ENCODE peak calls at places on chromosomes 12 and 14, in seven cellular contexts. N is psoas muscle; L is stomach; D is adrenal gland; U is AG09309; B is Jurkat, Clone E6-1; S is AG04450. M is an unnamed sample.
A peak's percentile ranks its signal among the peaks of the same experiment; 100 is the strongest.

GRCh38 chr14:31239673-31240072 is 32.1 kb upstream of the HECTD1 start:
- DNase-seq in N (no peak), L (no peak), D (no peak), U (no peak), B (no peak), S (no peak), M (no peak)

GRCh38 chr12:93078092-93078491 is 149.0 kb upstream of the EEA1 start:
- DNase-seq in N (no peak), L (no peak), D (no peak), U (no peak), B (no peak), S (no peak), M (no peak)

GRCh38 chr12:2531371-2531770 is 263.4 kb upstream of the FKBP4 start:
- DNase-seq in N (no peak), L (no peak), D (no peak), U (no peak), B (no peak), S (no peak), M (no peak)

GRCh38 chr12:131250028-131250950 is 296.6 kb downstream of the ADGRD1 start:
- DNase-seq in N (peak; percentile 56), L (no peak), D (no peak), U (no peak), B (no peak), S (no peak), M (no peak)

GRCh38 chr14:21136024-21136423 is 19.8 kb downstream of the OR5AU1 start:
- DNase-seq in N (no peak), L (no peak), D (no peak), U (no peak), B (peak; percentile 20), S (no peak), M (no peak)

GRCh38 chr12:43883748-43884147 is 47.9 kb downstream of the TMEM117 start:
- DNase-seq in N (no peak), L (no peak), D (no peak), U (peak; percentile 8), B (no peak), S (no peak), M (no peak)

GRCh38 chr12:20946732-20947131 is 136.2 kb downstream of the SLCO1B3 start:
- DNase-seq in N (no peak), L (no peak), D (peak; percentile 32), U (no peak), B (peak; percentile 28), S (no peak), M (no peak)

GRCh38 chr14:52797653-52798052 is 6.2 kb upstream of the GNPNAT1 start:
- DNase-seq in N (no peak), L (no peak), D (no peak), U (no peak), B (no peak), S (no peak), M (no peak)

GRCh38 chr12:3252416-3252815 is 175.2 kb downstream of the TSPAN9 start:
- DNase-seq in N (peak; percentile 89), L (peak; percentile 56), D (peak; percentile 54), U (no peak), B (no peak), S (peak; percentile 65), M (no peak)

GRCh38 chr14:102799684-102800562 is 22.7 kb downstream of the TRAF3 start:
- DNase-seq in N (no peak), L (no peak), D (no peak), U (peak; percentile 92), B (no peak), S (peak; percentile 73), M (peak; percentile 70)

GRCh38 chr12:56358836-56359532 is 923 bp downstream of the STAT2 start:
- DNase-seq in N (no peak), L (no peak), D (no peak), U (peak; percentile 62), B (no peak), S (peak; percentile 71), M (peak; percentile 66)

GRCh38 chr12:114853003-114853529 is 169.1 kb upstream of the TBX3 start:
- DNase-seq in N (no peak), L (no peak), D (no peak), U (no peak), B (no peak), S (no peak), M (peak; percentile 25)

GRCh38 chr12:8455281-8455680 is 481 bp upstream of the CLEC6A start:
- DNase-seq in N (no peak), L (no peak), D (no peak), U (no peak), B (no peak), S (no peak), M (no peak)

GRCh38 chr14:89833120-89833521 is 121.4 kb downstream of the EFCAB11 start:
- DNase-seq in N (no peak), L (no peak), D (no peak), U (no peak), B (no peak), S (no peak), M (no peak)

GRCh38 chr12:101713059-101713682 is 15.7 kb downstream of the CHPT1 start:
- DNase-seq in N (no peak), L (peak; percentile 41), D (peak; percentile 52), U (no peak), B (no peak), S (no peak), M (no peak)

GRCh38 chr14:66624319-66624937 is 116.5 kb downstream of the GPHN start:
- DNase-seq in N (peak; percentile 37), L (peak; percentile 71), D (peak; percentile 64), U (peak; percentile 31), B (peak; percentile 47), S (peak; percentile 42), M (peak; percentile 44)

GRCh38 chr12:24561882-24562760 is 386.8 kb downstream of the BCAT1 start:
- DNase-seq in N (peak; percentile 63), L (peak; percentile 47), D (peak; percentile 43), U (no peak), B (peak; percentile 38), S (no peak), M (no peak)

GRCh38 chr14:29236401-29236800 is 469.8 kb downstream of the FOXG1 start:
- DNase-seq in N (no peak), L (no peak), D (no peak), U (no peak), B (no peak), S (no peak), M (no peak)

GRCh38 chr14:29240046-29240445 is 473.5 kb downstream of the FOXG1 start:
- DNase-seq in N (no peak), L (no peak), D (no peak), U (peak; percentile 80), B (no peak), S (no peak), M (no peak)

GRCh38 chr14:29233188-29233587 is 466.6 kb downstream of the FOXG1 start:
- DNase-seq in N (no peak), L (no peak), D (no peak), U (no peak), B (no peak), S (no peak), M (no peak)

GRCh38 chr14:29235991-29236390 is 469.4 kb downstream of the FOXG1 start:
- DNase-seq in N (no peak), L (no peak), D (no peak), U (no peak), B (no peak), S (no peak), M (no peak)

DNA sequence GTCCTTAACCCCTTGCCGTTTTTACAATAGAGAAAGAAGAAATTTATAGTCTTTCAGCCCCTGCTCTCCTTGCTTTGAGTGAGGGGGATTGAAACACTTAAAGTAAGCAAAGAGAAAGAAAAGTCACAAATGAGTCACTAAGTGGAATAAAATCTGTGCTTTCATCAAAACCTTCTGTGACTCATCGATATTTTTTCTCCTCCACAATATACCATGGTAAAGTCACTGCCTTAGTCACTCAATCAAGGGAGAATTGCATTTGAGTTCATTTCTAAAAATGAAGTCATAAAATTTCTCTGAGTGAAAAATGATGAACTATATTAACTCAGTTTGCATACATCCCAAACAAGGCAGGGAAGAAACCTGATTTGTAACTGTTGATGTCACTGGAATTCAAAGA is 470.3 kb downstream of the FOXG1 start:
- DNase-seq in N (no peak), L (no peak), D (no peak), U (no peak), B (no peak), S (peak; percentile 30), M (peak; percentile 59)
- H3K4me3 ChIP-seq in N (no peak overlapping the region), L (no peak overlapping the region), D (no peak overlapping the region), U (no peak overlapping the region), B (no peak overlapping the region), S (no peak overlapping the region), M (peak overlapping the region; percentile 1)

DNA sequence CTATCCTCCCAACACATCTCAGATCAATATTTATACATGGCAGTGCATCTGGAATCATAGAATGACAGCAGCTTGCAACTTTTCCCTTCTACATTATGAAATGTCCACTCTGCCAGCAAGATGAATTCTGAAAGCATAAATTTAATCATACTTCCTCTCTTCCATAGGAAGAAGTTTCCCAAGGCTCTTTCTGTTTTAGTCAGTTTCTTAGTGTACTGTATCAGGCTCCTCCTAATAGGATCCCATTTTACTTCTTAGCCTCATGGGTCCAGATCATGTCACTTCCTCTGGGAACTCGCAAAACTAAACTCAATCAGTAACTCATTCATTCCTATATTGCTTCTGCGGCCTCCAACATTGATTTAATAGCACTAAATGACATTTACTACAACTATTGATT is 4.1 kb downstream of the CLEC1A start:
- DNase-seq in N (no peak), L (no peak), D (no peak), U (no peak), B (no peak), S (no peak), M (no peak)
- H3K4me3 ChIP-seq in N (no peak overlapping the region), L (no peak overlapping the region), D (no peak overlapping the region), U (no peak overlapping the region), B (no peak overlapping the region), S (no peak overlapping the region), M (no peak overlapping the region)

GRCh38 chr12:130163461-130164215 is 1.4 kb downstream of the FZD10 start:
- DNase-seq in N (no peak), L (peak; percentile 20), D (no peak), U (no peak), B (no peak), S (no peak), M (no peak)

GRCh38 chr12:130164216-130164542 is 1.9 kb downstream of the FZD10 start:
- DNase-seq in N (no peak), L (peak; percentile 10), D (no peak), U (no peak), B (no peak), S (no peak), M (no peak)

GRCh38 chr12:130162267-130162666 is at the start of gene FZD10:
- DNase-seq in N (peak; percentile 57), L (no peak), D (no peak), U (no peak), B (no peak), S (no peak), M (no peak)

GRCh38 chr12:130161261-130162231 is 718 bp upstream of the FZD10 start:
- DNase-seq in N (peak; percentile 44), L (no peak), D (no peak), U (no peak), B (no peak), S (no peak), M (no peak)

GRCh38 chr12:130162771-130163460 is 652 bp downstream of the FZD10 start:
- DNase-seq in N (no peak), L (no peak), D (no peak), U (no peak), B (no peak), S (no peak), M (no peak)
- H3K4me3 ChIP-seq in N (peak overlapping the region; percentile 60), L (peak overlapping the region; percentile 33), D (no peak overlapping the region), U (no peak overlapping the region), B (no peak overlapping the region), S (no peak overlapping the region), M (no peak overlapping the region)

DNA sequence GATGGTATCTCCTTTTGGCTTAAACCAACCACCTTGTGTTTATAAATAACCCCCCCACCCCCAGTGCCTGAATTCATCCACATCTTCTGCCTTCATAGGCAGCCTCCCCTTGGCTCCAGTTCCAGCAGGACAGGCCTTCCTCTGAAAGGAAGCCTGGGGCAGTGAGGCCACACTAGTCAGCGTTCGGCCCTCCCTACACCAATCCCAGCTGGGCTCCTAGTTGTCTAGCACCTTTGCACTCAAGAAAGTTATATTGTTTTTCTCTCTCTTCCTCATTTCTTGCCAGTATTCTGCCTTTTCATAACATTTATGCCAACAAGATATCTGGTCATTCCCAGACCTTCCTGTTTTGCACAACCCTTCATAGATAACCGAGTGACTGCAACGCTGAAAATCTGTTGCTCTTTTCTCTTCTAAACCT is 73.1 kb upstream of the ACTN1 start:
- DNase-seq in N (no peak), L (no peak), D (peak; percentile 54), U (no peak), B (no peak), S (no peak), M (no peak)
- H3K4me3 ChIP-seq in N (no peak overlapping the region), L (no peak overlapping the region), D (no peak overlapping the region), U (no peak overlapping the region), B (no peak overlapping the region), S (no peak overlapping the region), M (no peak overlapping the region)

M was measured in HFF-Myc.